ENCODE peak calls at places on chromosome 17, in six cellular contexts. K, R, S, E, X and C are unnamed samples.

GRCh38 chr17:77327566-77328463 is 187.0 kb downstream of the SEC14L1 start:
- DNase-seq in K (no peak), R (no peak), S (no peak), E (no peak), X (no peak), C (no peak)

GRCh38 chr17:77131919-77132318 is 8.8 kb upstream of the SEC14L1 start:
- DNase-seq in K (no peak), R (no peak), S (no peak), E (no peak), X (peak; percentile 70), C (no peak)

GRCh38 chr17:42472709-42473521 is 14.2 kb downstream of the ATP6V0A1 start:
- DNase-seq in K (no peak), R (no peak), S (no peak), E (peak; percentile 1), X (no peak), C (no peak)

GRCh38 chr17:59521465-59522126 is 43.8 kb upstream of the DHX40 start:
- DNase-seq in K (peak; percentile 49), R (peak; percentile 88), S (peak; percentile 19), E (peak; percentile 85), X (peak; percentile 72), C (peak; percentile 65)

GRCh38 chr17:74892013-74892841 is 1.2 kb downstream of the FADS6 start:
- DNase-seq in K (no peak), R (no peak), S (no peak), E (no peak), X (no peak), C (no peak)

GRCh38 chr17:75828051-75828400 is 16.2 kb downstream of the UNC13D start:
- DNase-seq in K (no peak), R (no peak), S (no peak), E (no peak), X (no peak), C (no peak)

GRCh38 chr17:27920569-27920968 is 27.4 kb upstream of the LYRM9 start:
- DNase-seq in K (no peak), R (no peak), S (no peak), E (no peak), X (no peak), C (no peak)

GRCh38 chr17:35890774-35891155 is 10.6 kb upstream of the CCL5 start:
- DNase-seq in K (no peak), R (no peak), S (no peak), E (no peak), X (no peak), C (no peak)

GRCh38 chr17:61285483-61286320 is 113.9 kb upstream of the TBX2 start:
- DNase-seq in K (no peak), R (no peak), S (no peak), E (no peak), X (no peak), C (no peak)

GRCh38 chr17:65154770-65155589 is 17.8 kb downstream of the RGS9 start:
- DNase-seq in K (no peak), R (peak; percentile 69), S (no peak), E (no peak), X (peak; percentile 35), C (peak; percentile 92)

GRCh38 chr17:32161506-32162365 is 19.4 kb downstream of the RHOT1 start:
- DNase-seq in K (no peak), R (no peak), S (no peak), E (no peak), X (peak; percentile 34), C (peak; percentile 19)

GRCh38 chr17:42484304-42484703 is 25.6 kb downstream of the ATP6V0A1 start:
- DNase-seq in K (no peak), R (no peak), S (peak; percentile 70), E (no peak), X (peak; percentile 41), C (no peak)

GRCh38 chr17:47063475-47063874 is 84.4 kb upstream of the RPRML start:
- DNase-seq in K (no peak), R (no peak), S (no peak), E (no peak), X (no peak), C (no peak)

GRCh38 chr17:65794572-65794971 is 233.1 kb upstream of the AXIN2 start:
- DNase-seq in K (peak; percentile 48), R (peak; percentile 49), S (no peak), E (peak; percentile 38), X (peak; percentile 35), C (peak; percentile 13)

GRCh38 chr17:67759355-67760171 is 41.8 kb downstream of the NOL11 start:
- DNase-seq in K (no peak), R (no peak), S (no peak), E (peak; percentile 34), X (no peak), C (no peak)

GRCh38 chr17:67245694-67246397 is 850 bp upstream of the HELZ start:
- DNase-seq in K (no peak), R (no peak), S (no peak), E (peak; percentile 51), X (peak; percentile 12), C (peak; percentile 55)

GRCh38 chr17:29069526-29070041 is 26.6 kb downstream of the PIPOX start:
- DNase-seq in K (no peak), R (no peak), S (no peak), E (peak; percentile 83), X (peak; percentile 42), C (peak; percentile 39)

GRCh38 chr17:42403150-42403549 is 14.9 kb upstream of the STAT3 start:
- DNase-seq in K (no peak), R (no peak), S (no peak), E (peak; percentile 55), X (no peak), C (peak; percentile 69)

GRCh38 chr17:41642252-41643156 is 18.1 kb upstream of the KRT17 start:
- DNase-seq in K (no peak), R (no peak), S (no peak), E (no peak), X (no peak), C (no peak)

GRCh38 chr17:64005734-64006167 is 7.6 kb downstream of the PRR29 start:
- DNase-seq in K (no peak), R (peak; percentile 64), S (no peak), E (peak; percentile 49), X (peak; percentile 64), C (no peak)

GRCh38 chr17:63117431-63117830 is 151.4 kb downstream of the TANC2 start:
- DNase-seq in K (no peak), R (no peak), S (no peak), E (peak; percentile 6), X (no peak), C (no peak)

GRCh38 chr17:8799001-8799850 is at the start of gene MFSD6L:
- DNase-seq in K (no peak), R (no peak), S (no peak), E (no peak), X (no peak), C (no peak)

GRCh38 chr17:44924107-44924544 is 8.8 kb upstream of the GFAP start:
- DNase-seq in K (no peak), R (no peak), S (no peak), E (no peak), X (no peak), C (no peak)

GRCh38 chr17:33667052-33667509 is 374.0 kb upstream of the ASIC2 start:
- DNase-seq in K (no peak), R (no peak), S (peak; percentile 48), E (no peak), X (no peak), C (peak; percentile 25)

GRCh38 chr17:56914641-56915263 is 903 bp upstream of the TRIM25 start:
- DNase-seq in K (peak; percentile 33), R (no peak), S (no peak), E (no peak), X (no peak), C (no peak)

GRCh38 chr17:38441429-38442061 is 13.3 kb downstream of the ARHGAP23 start:
- DNase-seq in K (no peak), R (no peak), S (no peak), E (no peak), X (no peak), C (no peak)

GRCh38 chr17:38443356-38444026 is 15.2 kb downstream of the ARHGAP23 start:
- DNase-seq in K (no peak), R (no peak), S (peak; percentile 30), E (no peak), X (no peak), C (no peak)

GRCh38 chr17:38442548-38442947 is 14.3 kb downstream of the ARHGAP23 start:
- DNase-seq in K (no peak), R (no peak), S (no peak), E (no peak), X (no peak), C (no peak)

GRCh38 chr17:38440614-38441397 is 12.5 kb downstream of the ARHGAP23 start:
- DNase-seq in K (no peak), R (no peak), S (no peak), E (no peak), X (no peak), C (no peak)

GRCh38 chr17:38444151-38444550 is 15.9 kb downstream of the ARHGAP23 start:
- DNase-seq in K (no peak), R (peak; percentile 91), S (no peak), E (peak; percentile 78), X (peak; percentile 68), C (peak; percentile 68)
- TF ChIP-seq POLR2A in K (no peak), R (no peak), S (no peak), E (no peak), X (no peak), C (no peak)

DNA sequence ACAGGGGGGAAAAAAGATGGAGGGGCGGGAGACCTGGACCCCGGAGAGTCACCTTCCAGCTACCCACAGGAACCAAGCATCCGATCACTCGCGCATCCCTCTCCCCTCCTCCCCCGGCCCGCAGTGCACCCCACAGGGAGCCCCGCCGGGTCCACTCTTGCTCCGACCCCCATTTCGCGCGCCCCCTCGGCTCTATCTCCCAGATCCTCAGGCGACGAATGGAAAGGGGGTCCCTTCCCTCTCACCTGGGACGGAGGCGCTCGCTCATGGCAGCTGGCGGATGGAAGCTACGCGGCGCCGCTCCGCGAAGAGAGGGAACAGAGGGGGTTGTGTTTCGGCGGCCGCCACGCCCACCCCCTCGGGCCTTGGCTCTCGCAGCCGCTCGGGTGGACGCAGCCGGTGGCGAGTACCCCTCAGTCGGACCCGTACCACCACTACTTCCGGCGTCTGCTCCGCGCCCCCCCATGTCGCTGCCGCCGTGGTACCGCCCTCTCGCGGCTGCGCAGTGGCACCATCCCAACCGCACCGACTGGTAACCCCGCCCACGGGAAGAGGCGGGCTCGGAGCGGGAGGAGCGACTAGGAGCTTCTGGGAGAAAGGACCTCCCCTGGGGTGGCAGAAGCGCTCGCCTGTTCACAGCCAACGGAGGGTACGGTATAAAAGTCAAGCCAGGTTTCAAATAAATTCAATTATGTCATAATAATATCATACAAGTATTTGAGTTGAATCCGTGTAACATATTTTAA is 29.7 kb downstream of the CPSF4L start:
- DNase-seq in K (peak; percentile 87), R (peak; percentile 94), S (peak; percentile 86), E (peak; percentile 96), X (peak; percentile 96), C (peak; percentile 95)
- TF ChIP-seq CTCF in K (no peak), R (no peak), S (no peak), E (peak; percentile 36), X (no peak), C (no peak)

DNA sequence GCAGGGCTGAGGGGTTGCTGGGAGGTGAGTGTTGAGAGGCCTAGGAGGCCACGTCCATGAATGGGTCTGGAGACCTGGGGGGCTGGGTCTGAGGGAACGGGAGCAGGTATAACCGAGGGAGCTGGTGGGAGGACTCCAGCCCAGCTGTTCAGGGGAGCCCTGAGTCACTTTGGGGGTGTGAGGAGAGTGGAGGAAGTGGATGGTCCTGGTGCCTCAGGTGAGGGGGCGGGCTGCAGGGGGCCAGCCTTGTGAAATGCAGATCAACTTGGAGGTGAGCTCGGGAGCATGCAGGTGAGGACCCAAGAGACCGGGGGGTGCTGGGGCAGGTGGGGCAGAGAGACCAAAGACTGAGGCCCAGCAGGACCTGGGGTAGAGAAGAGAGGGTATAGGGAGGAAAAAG is 79.6 kb downstream of the KCNJ12 start:
- DNase-seq in K (no peak), R (no peak), S (no peak), E (no peak), X (no peak), C (no peak)
- TF ChIP-seq MAX in K (no peak), R (no peak), S (no peak), E (no peak), X (no peak), C (no peak)

GRCh38 chr17:50478391-50479361 is at the start of gene RSAD1:
- DNase-seq in K (peak; percentile 87), R (peak; percentile 85), S (peak; percentile 60), E (peak; percentile 89), X (peak; percentile 88), C (peak; percentile 95)
- TF ChIP-seq POLR2A in K (peak; percentile 82), R (peak; percentile 90), S (peak; percentile 96), E (peak; percentile 70), X (peak; percentile 94), C (peak; percentile 78)